ENCODE peak calls at places on chromosomes 5 and 9, in four cellular contexts. V is left ventricle myocardium inferior, A is GM12865, T is DND-41. P is an unnamed sample.

GRCh38 chr9:20513126-20513913 is 109.0 kb downstream of the MLLT3 start:
- DNase-seq in V (no peak), A (no peak), T (no peak), P (peak; percentile 41)

GRCh38 chr9:109923826-109924225 is 143.8 kb downstream of the PALM2AKAP2 start:
- DNase-seq in V (no peak), A (no peak), T (no peak), P (no peak)

GRCh38 chr5:6728011-6728794 is 15.0 kb downstream of the TENT4A start:
- DNase-seq in V (no peak), A (peak; percentile 84), T (no peak), P (no peak)

GRCh38 chr5:148412124-148412523 is 28.4 kb downstream of the FBXO38 start:
- DNase-seq in V (no peak), A (no peak), T (no peak), P (no peak)

GRCh38 chr9:32424616-32425015 is 40.2 kb downstream of the ACO1 start:
- DNase-seq in V (no peak), A (no peak), T (no peak), P (no peak)

GRCh38 chr5:131542723-131543122 is 92.3 kb downstream of the RAPGEF6 start:
- DNase-seq in V (no peak), A (no peak), T (no peak), P (no peak)

GRCh38 chr5:26568316-26568715 is 470.1 kb downstream of the CDH9 start:
- DNase-seq in V (no peak), A (no peak), T (no peak), P (no peak)

GRCh38 chr9:132732326-132732725 is 62.1 kb downstream of the GTF3C4 start:
- DNase-seq in V (no peak), A (no peak), T (no peak), P (no peak)

GRCh38 chr9:132288371-132288770 is 66.4 kb downstream of the SETX start:
- DNase-seq in V (no peak), A (no peak), T (no peak), P (no peak)

GRCh38 chr5:124661317-124662141 is 84.9 kb downstream of the ZNF608 start:
- DNase-seq in V (no peak), A (no peak), T (no peak), P (peak; percentile 70)

GRCh38 chr5:157502143-157502647 is 42.2 kb downstream of the NIPAL4 start:
- DNase-seq in V (no peak), A (peak; percentile 92), T (peak; percentile 13), P (no peak)

GRCh38 chr5:180525363-180525762 is 31.2 kb downstream of the CNOT6 start:
- DNase-seq in V (no peak), A (no peak), T (no peak), P (no peak)

GRCh38 chr9:132027752-132028666 is 51.7 kb downstream of the MED27 start:
- DNase-seq in V (no peak), A (no peak), T (no peak), P (no peak)

GRCh38 chr9:16640649-16641048 is 229.8 kb downstream of the BNC2 start:
- DNase-seq in V (no peak), A (no peak), T (no peak), P (no peak)

DNA sequence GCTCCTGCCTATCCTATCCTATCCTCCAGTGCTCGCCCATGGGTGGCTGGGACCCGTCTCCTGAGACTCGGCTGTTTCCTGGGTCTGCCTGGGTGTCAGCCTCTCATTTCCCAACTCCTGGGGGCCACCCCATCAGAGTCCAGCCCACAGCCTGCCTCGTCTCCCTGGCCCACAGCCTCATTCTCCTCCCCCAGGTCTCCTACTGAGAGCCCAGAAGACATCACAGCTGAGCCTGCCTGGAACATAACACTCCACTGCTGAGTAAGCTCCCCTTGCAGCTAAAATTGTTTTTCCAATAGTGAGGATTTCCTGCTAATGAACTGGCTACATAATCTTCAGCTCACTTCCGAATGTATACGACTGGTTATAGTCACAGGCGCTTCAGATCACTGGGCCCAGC is 95.3 kb downstream of the TTLL11 start:
- DNase-seq in V (no peak), A (no peak), T (no peak), P (no peak)
- H3K4me3 ChIP-seq in V (no peak overlapping the region), A (no peak overlapping the region), T (no peak overlapping the region), P (no peak overlapping the region)

DNA sequence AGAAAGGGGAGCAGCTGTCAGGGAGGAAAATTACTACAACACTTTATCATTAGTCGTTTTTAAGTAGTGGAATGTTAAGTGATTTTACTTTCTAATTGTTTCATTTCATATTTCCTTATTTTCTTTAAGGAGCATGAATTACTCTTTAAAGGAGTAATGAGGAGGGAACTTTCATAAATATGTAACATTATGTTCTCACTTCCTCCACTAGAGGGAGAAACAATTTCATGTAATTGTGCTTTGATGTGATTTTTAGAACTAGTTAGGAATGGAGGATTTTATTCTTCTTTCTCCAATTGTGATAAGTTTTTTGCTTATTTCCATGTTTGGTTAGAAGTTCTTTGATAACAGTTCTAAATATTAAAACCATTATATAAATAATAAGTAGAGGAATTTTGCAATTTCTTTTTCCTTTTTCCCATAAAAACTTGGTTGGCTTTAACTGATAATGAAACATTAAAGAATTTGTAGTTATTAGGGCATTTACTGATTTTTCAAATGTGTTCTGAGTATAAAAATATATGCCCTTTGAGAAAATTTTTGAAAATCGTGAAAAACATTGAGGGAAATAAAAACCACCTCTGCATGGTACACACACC is 25.6 kb downstream of the CEP78 start:
- DNase-seq in V (no peak), A (peak; percentile 35), T (no peak), P (no peak)
- TF ChIP-seq CTCF in V (peak; percentile 71), A (peak; percentile 48), T (peak; percentile 59), P (peak; percentile 43)

GRCh38 chr5:173314166-173314952 is 13.9 kb downstream of the STC2 start:
- DNase-seq in V (no peak), A (no peak), T (no peak), P (peak; percentile 45)
- H3K4me3 ChIP-seq in V (no peak overlapping the region), A (no peak overlapping the region), T (no peak overlapping the region), P (no peak overlapping the region)

DNA sequence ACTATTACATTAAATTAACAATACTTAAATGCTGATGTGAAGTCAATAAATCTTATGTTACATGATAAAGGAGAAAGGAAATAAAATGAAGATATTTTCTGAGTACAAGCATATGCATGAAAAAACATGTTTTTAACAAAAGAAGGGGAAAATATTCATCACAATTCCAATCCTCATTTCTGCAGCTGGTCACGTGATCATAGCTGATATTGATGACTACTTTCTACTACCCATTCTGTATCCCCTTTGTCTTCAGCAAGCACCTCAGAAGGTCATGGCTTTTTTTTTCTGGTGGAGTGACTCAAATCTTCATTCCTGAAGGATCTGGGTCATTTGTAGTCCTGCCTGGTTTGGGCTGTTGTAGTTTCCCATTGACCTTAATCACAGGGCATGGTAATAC is 90.9 kb downstream of the CDO1 start:
- DNase-seq in V (no peak), A (no peak), T (no peak), P (no peak)
- TF ChIP-seq CTCF in V (no peak), A (no peak), T (no peak), P (no peak)

GRCh38 chr9:35695801-35696420 is 6.2 kb upstream of the TPM2 start:
- DNase-seq in V (no peak), A (no peak), T (no peak), P (no peak)
- H3K4me3 ChIP-seq in V (no peak overlapping the region), A (no peak overlapping the region), T (no peak overlapping the region), P (no peak overlapping the region)

GRCh38 chr5:158739941-158740340 is 359.8 kb downstream of the EBF1 start:
- DNase-seq in V (no peak), A (no peak), T (no peak), P (no peak)
- TF ChIP-seq CTCF in V (peak; percentile 48), A (no peak), T (no peak), P (peak; percentile 11)

GRCh38 chr9:129580211-129580915 is 40.5 kb downstream of the C9orf50 start:
- DNase-seq in V (no peak), A (peak; percentile 87), T (peak; percentile 35), P (no peak)
- H3K4me3 ChIP-seq in V (no peak overlapping the region), A (peak overlapping the region; percentile 14), T (no peak overlapping the region), P (no peak overlapping the region)

DNA sequence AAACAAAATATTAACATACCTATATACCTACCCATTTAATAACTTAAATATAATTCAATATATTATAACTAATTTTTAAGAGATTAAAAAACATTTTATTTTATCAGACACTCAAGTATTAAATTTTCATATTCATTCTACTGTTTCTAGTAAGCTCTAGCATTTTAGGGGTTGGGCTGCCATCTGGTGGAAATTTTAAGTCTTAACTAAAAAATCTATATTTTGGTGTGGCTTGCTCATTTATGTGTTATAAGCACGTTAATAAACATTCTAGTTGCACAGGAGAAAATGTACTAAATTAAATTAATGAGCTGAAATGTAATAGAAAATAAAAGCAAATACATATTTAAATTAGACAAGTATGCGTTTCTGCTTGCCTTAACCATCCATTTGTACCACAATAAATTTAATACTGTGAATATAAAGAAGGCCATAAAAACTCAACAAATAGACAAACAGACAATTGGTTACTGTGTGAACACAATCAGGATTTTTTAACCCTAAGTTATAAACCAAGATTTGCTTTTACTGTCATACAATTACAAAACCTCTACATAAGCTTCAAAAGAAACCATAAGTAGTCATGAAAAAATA is 1728.3 kb upstream of the CDH9 start:
- DNase-seq in V (no peak), A (peak; percentile 19), T (peak; percentile 37), P (peak; percentile 65)
- TF ChIP-seq CTCF in V (no peak), A (no peak), T (peak; percentile 51), P (peak; percentile 34)